ENCODE peak calls at places on chromosomes 16 and 17, in seven cellular contexts. Q is cardiac muscle cell, Y is caudate nucleus, P is brain microvascular endothelial cell, N is HepG2, B is body of pancreas, U is stomach. S is an unnamed sample.

GRCh38 chr17:21286066-21286770 is 1.7 kb downstream of the MAP2K3 start:
- DNase-seq in Q (peak), Y (no peak), P (peak), N (peak), B (peak), U (peak), S (peak)

GRCh38 chr17:6637458-6637840 is 3.1 kb downstream of the KIAA0753 start:
- DNase-seq in Q (no peak), Y (no peak), P (no peak), N (no peak), B (no peak), U (no peak), S (no peak)

GRCh38 chr17:59712856-59713255 is 5.4 kb downstream of the VMP1 start:
- DNase-seq in Q (no peak), Y (no peak), P (no peak), N (no peak), B (no peak), U (no peak), S (no peak)

GRCh38 chr16:19542138-19542821 is 13.2 kb upstream of the VPS35L start:
- DNase-seq in Q (no peak), Y (no peak), P (no peak), N (peak), B (peak), U (no peak), S (no peak)

GRCh38 chr17:78415821-78416301 is 37.4 kb downstream of the PGS1 start:
- DNase-seq in Q (no peak), Y (no peak), P (no peak), N (no peak), B (no peak), U (no peak), S (no peak)

GRCh38 chr16:65071371-65072311 is 50.2 kb downstream of the CDH11 start:
- DNase-seq in Q (peak), Y (peak), P (peak), N (no peak), B (peak), U (no peak), S (no peak)

GRCh38 chr17:4706121-4706520 is 2.2 kb upstream of the PELP1 start:
- DNase-seq in Q (no peak), Y (no peak), P (peak), N (no peak), B (no peak), U (no peak), S (no peak)

GRCh38 chr16:66511615-66512500 is 38.1 kb downstream of the TK2 start:
- DNase-seq in Q (peak), Y (no peak), P (peak), N (no peak), B (peak), U (peak), S (peak)

GRCh38 chr17:32243712-32244111 is 21.9 kb upstream of the RHBDL3 start:
- DNase-seq in Q (no peak), Y (no peak), P (no peak), N (no peak), B (no peak), U (no peak), S (no peak)

GRCh38 chr17:82570282-82570681 is 50.8 kb downstream of the FOXK2 start:
- DNase-seq in Q (no peak), Y (no peak), P (no peak), N (no peak), B (no peak), U (no peak), S (no peak)

GRCh38 chr17:68289936-68290267 is 1.0 kb downstream of the SLC16A6 start:
- DNase-seq in Q (no peak), Y (no peak), P (no peak), N (no peak), B (no peak), U (no peak), S (no peak)
- H3K27ac ChIP-seq in Q (no peak), Y (no peak), P (no peak), N (no peak), B (no peak), U (peak), S (peak)

DNA sequence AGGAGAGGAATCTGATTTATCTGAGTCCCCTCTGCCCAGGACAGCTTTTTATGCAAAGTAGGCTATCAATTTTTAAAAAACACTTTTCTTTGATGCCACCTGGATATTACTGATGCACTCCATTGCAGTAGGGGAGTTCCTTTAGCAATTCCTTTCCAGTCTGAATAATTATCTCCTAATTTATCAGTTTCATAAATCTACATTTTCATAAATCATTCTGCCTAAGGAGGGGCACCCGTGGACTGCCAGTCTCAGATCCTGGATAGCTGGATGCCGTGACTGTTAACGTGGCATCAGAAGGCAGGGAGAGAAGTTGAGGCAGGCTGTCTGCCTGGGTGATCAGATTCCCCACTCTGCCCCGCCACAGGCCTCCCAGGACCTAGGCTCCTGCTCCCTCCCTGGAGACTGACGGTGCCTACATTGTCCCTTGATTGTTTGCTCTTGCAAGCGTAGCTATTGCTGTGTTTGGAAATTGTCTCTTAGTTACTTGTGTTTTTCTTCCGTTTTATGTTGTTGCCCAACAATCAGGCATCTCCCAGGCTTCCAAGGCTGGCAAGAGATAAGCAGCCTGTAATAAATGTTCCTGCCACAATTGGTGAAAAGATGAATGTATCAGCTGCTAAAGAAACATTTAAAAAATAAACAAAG is 75.2 kb downstream of the KATNIP start:
- DNase-seq in Q (peak), Y (no peak), P (no peak), N (peak), B (peak), U (no peak), S (peak)
- H3K27ac ChIP-seq in Q (peak), Y (no peak), P (no peak), N (peak), B (peak), U (no peak), S (peak)

DNA sequence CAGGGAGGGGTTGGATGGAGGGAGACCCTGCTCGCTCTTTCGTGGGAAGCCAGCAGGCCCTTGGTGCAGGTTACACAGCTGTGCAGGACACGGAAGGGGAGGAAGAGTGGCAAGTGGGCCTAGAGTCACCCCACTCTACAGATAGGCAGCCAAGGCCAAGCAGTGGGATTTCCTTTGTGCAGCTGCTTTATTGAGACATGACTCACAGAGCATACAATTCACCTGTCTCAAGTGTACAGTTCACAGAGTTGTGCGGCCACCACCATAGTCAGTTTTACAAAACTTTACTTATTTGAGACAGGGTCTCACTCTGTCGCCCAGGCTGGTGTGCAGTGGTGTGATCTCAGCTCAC is 91.2 kb upstream of the CIBAR2 start:
- DNase-seq in Q (no peak), Y (no peak), P (no peak), N (no peak), B (peak), U (no peak), S (no peak)
- H3K27ac ChIP-seq in Q (peak), Y (no peak), P (no peak), N (no peak), B (peak), U (peak), S (peak)

GRCh38 chr17:75639771-75640555 is 6.7 kb downstream of the SMIM5 start:
- DNase-seq in Q (no peak), Y (no peak), P (no peak), N (no peak), B (peak), U (peak), S (no peak)
- H3K27ac ChIP-seq in Q (no peak), Y (no peak), P (no peak), N (no peak), B (peak), U (peak), S (no peak)

GRCh38 chr17:38440614-38441397 is 12.5 kb downstream of the ARHGAP23 start:
- DNase-seq in Q (no peak), Y (no peak), P (no peak), N (no peak), B (no peak), U (no peak), S (no peak)

GRCh38 chr17:38441429-38442061 is 13.3 kb downstream of the ARHGAP23 start:
- DNase-seq in Q (no peak), Y (no peak), P (no peak), N (no peak), B (no peak), U (no peak), S (no peak)

GRCh38 chr17:38443356-38444026 is 15.2 kb downstream of the ARHGAP23 start:
- DNase-seq in Q (no peak), Y (no peak), P (no peak), N (no peak), B (no peak), U (no peak), S (no peak)

GRCh38 chr17:38444151-38444550 is 15.9 kb downstream of the ARHGAP23 start:
- DNase-seq in Q (peak), Y (peak), P (no peak), N (peak), B (peak), U (peak), S (peak)

GRCh38 chr17:38442548-38442947 is 14.3 kb downstream of the ARHGAP23 start:
- DNase-seq in Q (no peak), Y (no peak), P (no peak), N (no peak), B (no peak), U (no peak), S (no peak)
- H3K27ac ChIP-seq in Q (no peak), Y (peak), P (no peak), N (no peak), B (no peak), U (no peak), S (no peak)

GRCh38 chr16:24988137-24988535 is 27.0 kb downstream of the ARHGAP17 start:
- DNase-seq in Q (peak), Y (no peak), P (no peak), N (no peak), B (no peak), U (no peak), S (no peak)
- H3K27ac ChIP-seq in Q (peak), Y (peak), P (peak), N (peak), B (peak), U (peak), S (peak)

GRCh38 chr16:53224932-53225533 is 170.2 kb downstream of the CHD9 start:
- DNase-seq in Q (no peak), Y (no peak), P (peak), N (no peak), B (no peak), U (no peak), S (no peak)
- H3K27ac ChIP-seq in Q (peak), Y (no peak), P (no peak), N (no peak), B (no peak), U (no peak), S (no peak)

GRCh38 chr17:47281246-47281645 is 27.6 kb downstream of the ITGB3 start:
- DNase-seq in Q (no peak), Y (no peak), P (no peak), N (no peak), B (no peak), U (no peak), S (no peak)
- H3K27ac ChIP-seq in Q (no peak), Y (no peak), P (no peak), N (no peak), B (no peak), U (peak), S (no peak)